ENCODE peak calls at places on chromosomes 2 and 18, in ten cellular contexts. U, T, B, I, E, G, N, P, D and K are unnamed samples.

GRCh38 chr2:11379558-11379957 is 35.1 kb upstream of the ROCK2 start:
- DNase-seq in U (no peak), T (no peak), B (no peak), I (no peak), E (peak), G (no peak), N (no peak), P (no peak), D (no peak), K (no peak)

GRCh38 chr2:36371963-36372391 is 16.4 kb downstream of the CRIM1 start:
- DNase-seq in U (no peak), T (no peak), B (no peak), I (no peak), E (peak), G (no peak), N (no peak), P (peak), D (no peak), K (no peak)

GRCh38 chr2:155377178-155377780 is 678.8 kb downstream of the KCNJ3 start:
- DNase-seq in U (no peak), T (no peak), B (no peak), I (no peak), E (peak), G (no peak), N (no peak), P (no peak), D (no peak), K (peak)

GRCh38 chr2:130313812-130314334 is 28.8 kb upstream of the IMP4 start:
- DNase-seq in U (no peak), T (no peak), B (no peak), I (no peak), E (no peak), G (no peak), N (no peak), P (no peak), D (no peak), K (no peak)

GRCh38 chr2:37720533-37721218 is 49.2 kb upstream of the CDC42EP3 start:
- DNase-seq in U (no peak), T (no peak), B (no peak), I (no peak), E (no peak), G (no peak), N (no peak), P (no peak), D (no peak), K (no peak)

GRCh38 chr2:43071629-43072550 is 154.5 kb downstream of the ZFP36L2 start:
- DNase-seq in U (no peak), T (no peak), B (no peak), I (peak), E (peak), G (no peak), N (no peak), P (no peak), D (no peak), K (no peak)

GRCh38 chr2:71004857-71005256 is 10.2 kb upstream of the TEX261 start:
- DNase-seq in U (no peak), T (no peak), B (no peak), I (no peak), E (no peak), G (no peak), N (no peak), P (no peak), D (no peak), K (no peak)

GRCh38 chr2:131394147-131394931 is 30.4 kb upstream of the RAB6D start:
- DNase-seq in U (peak), T (no peak), B (peak), I (no peak), E (no peak), G (no peak), N (no peak), P (no peak), D (no peak), K (no peak)

GRCh38 chr2:160220545-160221009 is 20.5 kb upstream of the ITGB6 start:
- DNase-seq in U (no peak), T (no peak), B (no peak), I (no peak), E (peak), G (no peak), N (no peak), P (no peak), D (no peak), K (no peak)

GRCh38 chr2:210195066-210195852 is 24.1 kb upstream of the KANSL1L start:
- DNase-seq in U (no peak), T (no peak), B (no peak), I (peak), E (peak), G (no peak), N (no peak), P (peak), D (no peak), K (no peak)

GRCh38 chr2:159557437-159558034 is 58.8 kb downstream of the BAZ2B start:
- DNase-seq in U (no peak), T (no peak), B (no peak), I (no peak), E (peak), G (no peak), N (peak), P (no peak), D (no peak), K (no peak)

GRCh38 chr2:30691091-30691947 is 115.9 kb downstream of the CAPN13 start:
- DNase-seq in U (no peak), T (peak), B (no peak), I (no peak), E (no peak), G (no peak), N (no peak), P (no peak), D (no peak), K (no peak)

GRCh38 chr2:7011376-7012083 is 94.3 kb downstream of the RNF144A start:
- DNase-seq in U (no peak), T (no peak), B (no peak), I (no peak), E (no peak), G (no peak), N (no peak), P (peak), D (no peak), K (no peak)

GRCh38 chr2:129925381-129925780 is 54.1 kb upstream of the RAB6C start:
- DNase-seq in U (no peak), T (no peak), B (no peak), I (no peak), E (no peak), G (no peak), N (no peak), P (no peak), D (no peak), K (no peak)

GRCh38 chr2:56741601-56742102 is 557.9 kb downstream of the CCDC85A start:
- DNase-seq in U (no peak), T (peak), B (no peak), I (no peak), E (peak), G (no peak), N (no peak), P (peak), D (no peak), K (no peak)

GRCh38 chr2:102155703-102156515 is 13.4 kb downstream of the IL1R1 start:
- DNase-seq in U (no peak), T (peak), B (no peak), I (no peak), E (peak), G (no peak), N (no peak), P (no peak), D (peak), K (peak)

GRCh38 chr2:232076272-232076671 is 114.8 kb downstream of the DIS3L2 start:
- DNase-seq in U (no peak), T (no peak), B (no peak), I (no peak), E (no peak), G (no peak), N (no peak), P (no peak), D (no peak), K (no peak)

GRCh38 chr2:228827056-228827455 is 444.0 kb downstream of the PID1 start:
- DNase-seq in U (no peak), T (no peak), B (no peak), I (no peak), E (peak), G (no peak), N (no peak), P (peak), D (no peak), K (no peak)

GRCh38 chr2:106124787-106125549 is 69.1 kb downstream of the UXS1 start:
- DNase-seq in U (no peak), T (no peak), B (no peak), I (no peak), E (peak), G (no peak), N (no peak), P (no peak), D (no peak), K (no peak)

GRCh38 chr2:44456946-44457345 is 95.2 kb downstream of the CAMKMT start:
- DNase-seq in U (no peak), T (no peak), B (no peak), I (no peak), E (peak), G (no peak), N (no peak), P (no peak), D (no peak), K (no peak)

GRCh38 chr2:60634443-60634842 is 81.0 kb upstream of the BCL11A start:
- DNase-seq in U (no peak), T (no peak), B (no peak), I (no peak), E (peak), G (no peak), N (no peak), P (no peak), D (no peak), K (no peak)

GRCh38 chr2:12710301-12710700 is 6.4 kb upstream of the TRIB2 start:
- DNase-seq in U (no peak), T (no peak), B (no peak), I (no peak), E (no peak), G (no peak), N (no peak), P (no peak), D (no peak), K (no peak)

GRCh38 chr2:74249406-74250122 is 51.1 kb downstream of the MTHFD2 start:
- DNase-seq in U (no peak), T (no peak), B (no peak), I (no peak), E (no peak), G (no peak), N (no peak), P (no peak), D (no peak), K (no peak)

GRCh38 chr2:153404792-153405191 is 73.8 kb downstream of the RPRM start:
- DNase-seq in U (no peak), T (no peak), B (no peak), I (no peak), E (no peak), G (no peak), N (no peak), P (no peak), D (no peak), K (no peak)

GRCh38 chr2:20653695-20654306 is 2.9 kb upstream of the HS1BP3 start:
- DNase-seq in U (no peak), T (no peak), B (peak), I (no peak), E (no peak), G (no peak), N (no peak), P (no peak), D (no peak), K (no peak)

GRCh38 chr2:212863185-212863588 is 288.2 kb downstream of the IKZF2 start:
- DNase-seq in U (no peak), T (no peak), B (no peak), I (no peak), E (peak), G (no peak), N (peak), P (no peak), D (no peak), K (peak)

GRCh38 chr2:198368089-198368488 is 563.7 kb downstream of the PLCL1 start:
- DNase-seq in U (no peak), T (no peak), B (no peak), I (no peak), E (no peak), G (no peak), N (no peak), P (no peak), D (no peak), K (no peak)

GRCh38 chr2:26139269-26140183 is 33.4 kb upstream of the GAREM2 start:
- DNase-seq in U (no peak), T (no peak), B (peak), I (no peak), E (no peak), G (no peak), N (no peak), P (no peak), D (no peak), K (peak)

GRCh38 chr2:200812122-200813022 is 662 bp downstream of the BZW1 start:
- DNase-seq in U (peak), T (peak), B (peak), I (peak), E (peak), G (peak), N (no peak), P (no peak), D (peak), K (no peak)

GRCh38 chr2:24489942-24490673 is 946 bp upstream of the NCOA1 start:
- DNase-seq in U (no peak), T (peak), B (no peak), I (no peak), E (peak), G (no peak), N (no peak), P (no peak), D (peak), K (no peak)

GRCh38 chr2:34851804-34852203 is 1252.7 kb upstream of the FAM98A start:
- DNase-seq in U (no peak), T (no peak), B (no peak), I (no peak), E (no peak), G (no peak), N (no peak), P (no peak), D (no peak), K (no peak)

GRCh38 chr2:11683486-11683885 is 13.5 kb upstream of the NTSR2 start:
- DNase-seq in U (no peak), T (no peak), B (no peak), I (no peak), E (no peak), G (no peak), N (no peak), P (no peak), D (no peak), K (no peak)

GRCh38 chr2:98463081-98463481 is 18.4 kb downstream of the INPP4A start:
- DNase-seq in U (no peak), T (no peak), B (no peak), I (no peak), E (no peak), G (no peak), N (no peak), P (no peak), D (no peak), K (no peak)

GRCh38 chr18:73850782-73851181 is 296.9 kb downstream of the FBXO15 start:
- DNase-seq in U (no peak), T (no peak), B (no peak), I (no peak), E (no peak), G (no peak), N (no peak), P (no peak), D (no peak), K (no peak)
- TF ChIP-seq CTCF in U (no peak), T (no peak), B (no peak), I (no peak), E (no peak), G (no peak), N (no peak), P (no peak), D (no peak), K (no peak)

GRCh38 chr2:240810621-240811020 is 9.4 kb downstream of the KIF1A start:
- DNase-seq in U (no peak), T (no peak), B (no peak), I (no peak), E (no peak), G (no peak), N (no peak), P (no peak), D (no peak), K (no peak)

GRCh38 chr2:240811346-240812300 is 8.4 kb downstream of the KIF1A start:
- DNase-seq in U (no peak), T (no peak), B (no peak), I (no peak), E (no peak), G (no peak), N (no peak), P (no peak), D (no peak), K (no peak)

GRCh38 chr2:240809276-240809675 is 10.7 kb downstream of the KIF1A start:
- DNase-seq in U (no peak), T (no peak), B (no peak), I (no peak), E (no peak), G (no peak), N (no peak), P (no peak), D (no peak), K (no peak)

GRCh38 chr2:240812301-240812680 is 7.7 kb downstream of the KIF1A start:
- DNase-seq in U (no peak), T (no peak), B (no peak), I (no peak), E (no peak), G (no peak), N (no peak), P (no peak), D (no peak), K (no peak)

GRCh38 chr2:240810199-240810598 is 9.8 kb downstream of the KIF1A start:
- DNase-seq in U (no peak), T (no peak), B (no peak), I (no peak), E (no peak), G (no peak), N (no peak), P (no peak), D (no peak), K (no peak)
- TF ChIP-seq CTCF in U (peak), T (no peak), B (no peak), I (no peak), E (no peak), G (no peak), N (no peak), P (peak), D (no peak), K (peak)

GRCh38 chr18:3179430-3180089 is 40.2 kb downstream of the MYOM1 start:
- DNase-seq in U (no peak), T (no peak), B (no peak), I (no peak), E (no peak), G (no peak), N (peak), P (no peak), D (no peak), K (no peak)
- TF ChIP-seq CTCF in U (no peak), T (no peak), B (no peak), I (no peak), E (no peak), G (no peak), N (no peak), P (no peak), D (no peak), K (no peak)

DNA sequence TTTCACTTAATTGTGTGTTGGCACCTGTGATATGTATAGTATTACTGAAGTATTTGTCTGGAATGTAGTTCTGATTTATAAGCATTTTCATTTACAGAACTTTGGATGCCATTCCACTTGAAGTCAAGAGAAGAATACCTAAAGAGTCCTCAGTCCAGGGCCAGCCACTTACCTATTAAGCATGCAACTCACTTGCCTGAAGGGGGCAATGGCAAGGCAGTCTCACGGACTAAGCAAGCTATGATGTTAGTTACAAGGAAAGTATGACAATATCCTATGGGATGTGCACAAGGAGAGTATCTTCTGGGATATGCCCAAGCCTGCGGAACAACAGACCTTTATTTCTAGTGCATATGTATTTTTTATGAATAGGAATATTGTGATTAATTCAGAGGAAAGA is 369.4 kb upstream of the GCFC2 start:
- DNase-seq in U (no peak), T (no peak), B (no peak), I (no peak), E (no peak), G (no peak), N (no peak), P (no peak), D (no peak), K (no peak)
- TF ChIP-seq CTCF in U (no peak), T (no peak), B (no peak), I (no peak), E (no peak), G (no peak), N (no peak), P (no peak), D (no peak), K (no peak)

DNA sequence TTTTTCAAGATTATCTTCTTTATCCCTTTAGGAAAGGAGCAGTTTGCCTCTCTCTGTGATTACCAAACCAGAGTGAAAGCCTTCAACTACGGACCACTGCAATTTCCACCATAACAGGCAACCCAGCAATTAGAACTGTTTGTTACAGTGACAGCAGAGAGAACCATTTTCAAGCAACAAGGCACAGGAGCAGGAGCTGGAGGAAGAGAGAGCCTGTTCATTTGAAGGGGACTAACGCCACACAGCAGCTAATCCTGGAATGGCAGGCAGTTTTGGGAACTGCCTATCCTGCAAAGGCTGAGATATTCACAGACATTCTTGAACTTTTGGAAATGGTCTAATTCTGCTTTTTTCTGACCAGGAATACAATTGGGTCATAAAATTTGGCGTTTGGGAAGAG is 1541.9 kb upstream of the PIK3C3 start:
- DNase-seq in U (peak), T (no peak), B (no peak), I (no peak), E (peak), G (no peak), N (no peak), P (peak), D (no peak), K (peak)
- TF ChIP-seq CTCF in U (peak), T (no peak), B (no peak), I (peak), E (peak), G (no peak), N (no peak), P (peak), D (peak), K (peak)

GRCh38 chr2:23460228-23460627 is 75.2 kb downstream of the KLHL29 start:
- DNase-seq in U (no peak), T (no peak), B (no peak), I (no peak), E (peak), G (no peak), N (no peak), P (no peak), D (no peak), K (no peak)
- TF ChIP-seq CTCF in U (peak), T (no peak), B (no peak), I (peak), E (peak), G (no peak), N (peak), P (peak), D (peak), K (peak)

DNA sequence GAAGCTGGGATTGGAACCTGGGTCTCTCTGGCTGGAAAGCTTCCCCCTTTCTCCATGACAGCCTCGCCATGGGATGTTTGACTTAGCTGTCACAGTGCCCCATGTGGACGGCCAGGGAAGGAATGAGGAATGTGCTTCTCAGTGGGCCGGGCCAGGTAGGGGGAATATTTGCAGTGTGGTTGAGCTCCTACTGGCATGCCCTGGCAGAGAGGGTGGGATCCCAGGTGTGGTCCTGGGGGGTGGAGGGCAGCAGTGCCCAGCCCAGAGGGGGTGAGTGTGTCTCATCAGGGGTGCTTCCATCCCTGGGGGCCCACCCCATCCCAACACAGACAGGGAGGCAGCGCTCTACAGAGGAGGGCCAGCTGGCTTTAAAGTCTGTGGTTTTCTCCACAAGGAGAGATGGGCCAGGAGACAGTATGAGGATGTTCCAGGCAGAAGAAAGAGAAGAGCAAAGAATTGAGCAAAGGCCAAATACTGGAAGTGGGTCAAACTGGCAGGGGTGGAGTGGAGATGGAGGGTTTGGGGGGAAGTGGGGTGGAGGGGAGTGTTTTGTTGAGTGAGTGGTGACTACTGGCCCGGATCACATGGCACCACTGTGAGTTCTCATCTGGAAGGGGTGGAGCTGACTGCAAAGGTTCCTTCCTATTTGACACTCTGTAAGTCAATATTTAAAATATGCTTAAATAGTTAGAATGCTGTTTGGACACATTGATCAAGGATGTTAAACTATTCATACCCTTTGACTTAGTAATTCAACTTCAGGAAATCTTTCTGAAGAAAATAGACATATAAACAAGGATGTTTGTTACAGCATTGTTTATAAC is 94.0 kb downstream of the MYCN start:
- DNase-seq in U (peak), T (no peak), B (no peak), I (no peak), E (no peak), G (no peak), N (no peak), P (no peak), D (no peak), K (no peak)
- TF ChIP-seq CTCF in U (peak), T (no peak), B (no peak), I (no peak), E (no peak), G (no peak), N (no peak), P (no peak), D (no peak), K (no peak)

GRCh38 chr2:134657650-134658250 is 61.0 kb downstream of the TMEM163 start:
- DNase-seq in U (no peak), T (no peak), B (no peak), I (no peak), E (peak), G (no peak), N (no peak), P (no peak), D (no peak), K (no peak)
- TF ChIP-seq CTCF in U (peak), T (no peak), B (peak), I (peak), E (peak), G (no peak), N (peak), P (peak), D (no peak), K (peak)